ENCODE peak calls at places on chromosomes 1 and 21, in five cellular contexts. X is spleen; U is activated T-cell treated with anti-CD3 and anti-CD28 coated beads for 1 hour; S is effector CD4-positive, alpha-beta T cell; J is naive thymus-derived CD8-positive, alpha-beta T cell. E is an unnamed sample.

GRCh38 chr1:94855307-94855700 is 35.1 kb downstream of the SLC44A3 start:
- DNase-seq in S (no peak), J (no peak), U (no peak), X (no peak), E (no peak)

GRCh38 chr1:205504311-205505075 is at the start of gene CDK18:
- DNase-seq in S (no peak), J (peak), X (peak), U (peak), E (no peak)

GRCh38 chr1:100631015-100631521 is 88.5 kb upstream of the VCAM1 start:
- DNase-seq in U (no peak), S (no peak), X (no peak), J (no peak), E (no peak)

GRCh38 chr1:2405588-2406295 is 6.6 kb downstream of the PEX10 start:
- DNase-seq in J (no peak), U (no peak), X (no peak), S (no peak), E (no peak)

GRCh38 chr1:43305926-43306687 is 5.3 kb downstream of the TIE1 start:
- DNase-seq in S (no peak), J (no peak), U (no peak), X (peak), E (no peak)

GRCh38 chr21:37915516-37915915 is 741 bp downstream of the KCNJ6 start:
- DNase-seq in S (no peak), X (no peak), U (no peak), J (no peak), E (no peak)

GRCh38 chr1:248828845-248829244 is 3.1 kb upstream of the SH3BP5L start:
- DNase-seq in S (no peak), J (no peak), U (no peak), X (no peak), E (no peak)

GRCh38 chr1:62573675-62574074 is 23.6 kb upstream of the ANGPTL3 start:
- DNase-seq in X (no peak), J (no peak), U (no peak), S (no peak), E (no peak)

GRCh38 chr1:229068266-229069043 is 202.5 kb upstream of the RAB4A start:
- DNase-seq in J (no peak), U (no peak), S (no peak), X (peak), E (no peak)

GRCh38 chr1:111399792-111400610 is 27.5 kb downstream of the OVGP1 start:
- DNase-seq in J (peak), U (peak), S (peak), X (no peak), E (no peak)

GRCh38 chr21:32516729-32517649 is 68.3 kb downstream of the TCP10L start:
- DNase-seq in X (no peak), S (no peak), U (no peak), J (no peak), E (no peak)

GRCh38 chr21:45467221-45467779 is 62.3 kb downstream of the COL18A1 start:
- DNase-seq in S (no peak), U (no peak), J (no peak), X (peak), E (no peak)

GRCh38 chr1:60132985-60133673 is 59.6 kb upstream of the C1orf87 start:
- DNase-seq in S (no peak), U (no peak), X (no peak), J (no peak), E (no peak)

GRCh38 chr1:163094589-163094988 is 25.4 kb downstream of the RGS4 start:
- DNase-seq in X (no peak), S (no peak), J (no peak), U (no peak), E (no peak)

GRCh38 chr1:49252917-49253316 is 476.2 kb upstream of the BEND5 start:
- DNase-seq in X (no peak), J (no peak), S (no peak), U (no peak), E (no peak)

GRCh38 chr1:2952371-2952770 is 68.9 kb upstream of the ACTRT2 start:
- DNase-seq in J (no peak), X (peak), S (no peak), U (no peak), E (no peak)

GRCh38 chr1:154476791-154477190 is 25.2 kb upstream of the TDRD10 start:
- DNase-seq in J (no peak), U (no peak), X (no peak), S (no peak), E (no peak)

GRCh38 chr1:194535369-194535768 is 1349.0 kb upstream of the B3GALT2 start:
- DNase-seq in U (no peak), X (no peak), S (no peak), J (no peak), E (no peak)

GRCh38 chr1:28564310-28564709 is 11.4 kb downstream of the TRNAU1AP start:
- DNase-seq in S (no peak), X (no peak), U (no peak), J (no peak), E (no peak)

GRCh38 chr1:170321113-170321512 is 175.4 kb downstream of the NTMT2 start:
- DNase-seq in S (no peak), U (no peak), X (no peak), J (no peak), E (no peak)

GRCh38 chr1:156797212-156797871 is 19.3 kb downstream of the SH2D2A start:
- DNase-seq in U (peak), S (peak), X (no peak), J (peak), E (peak)

GRCh38 chr1:1990222-1990621 is 13.4 kb downstream of the CFAP74 start:
- DNase-seq in J (no peak), S (no peak), X (no peak), U (no peak), E (no peak)

GRCh38 chr1:51344602-51345299 is 14.4 kb upstream of the TTC39A start:
- DNase-seq in J (no peak), S (no peak), U (no peak), X (no peak), E (no peak)

GRCh38 chr1:181083842-181084605 is 4.5 kb upstream of the IER5 start:
- DNase-seq in U (peak), S (peak), J (peak), X (peak), E (peak)

GRCh38 chr1:21696931-21697330 is 27.8 kb upstream of the RAP1GAP start:
- DNase-seq in J (no peak), X (no peak), U (no peak), S (no peak), E (no peak)

GRCh38 chr1:207952617-207953542 is 42.0 kb upstream of the CD34 start:
- DNase-seq in X (no peak), U (no peak), J (no peak), S (no peak), E (no peak)

GRCh38 chr1:229007167-229007566 is 263.7 kb upstream of the RAB4A start:
- DNase-seq in U (no peak), X (no peak), S (no peak), J (no peak), E (no peak)

GRCh38 chr1:193634470-193634869 is 448.1 kb upstream of the B3GALT2 start:
- DNase-seq in X (no peak), U (no peak), S (no peak), J (no peak), E (no peak)

GRCh38 chr1:69499203-69499803 is 68.4 kb upstream of the LRRC7 start:
- DNase-seq in J (no peak), U (no peak), X (no peak), S (no peak), E (no peak)

GRCh38 chr1:206930210-206930798 is 8.6 kb upstream of the FCMR start:
- DNase-seq in J (peak), S (no peak), X (peak), U (no peak), E (no peak)

GRCh38 chr1:222616535-222616934 is 1.4 kb upstream of the MIA3 start:
- DNase-seq in X (no peak), U (no peak), J (no peak), S (no peak), E (no peak)

GRCh38 chr1:31571340-31572295 is 4.7 kb upstream of the TINAGL1 start:
- DNase-seq in X (peak), S (no peak), J (no peak), U (no peak), E (no peak)

GRCh38 chr1:17011439-17012307 is at the start of gene ATP13A2:
- DNase-seq in X (peak), S (peak), U (peak), J (peak), E (peak)

E was measured in activated T-helper 2 cell treated with anti-CD3 and anti-CD28 coated beads, Interferon-gamma antibody, Interleukin-2, Interleukin-4, amounts not matched to agents 10 μg/mL and 5 μg/mL and 100 μg/mL, durations not matched to agents 14 hours and 24 hours and 36 hours.